ENCODE peak calls at places on chromosomes 5 and 9, in four cellular contexts. X, K, J and D are unnamed samples.

GRCh38 chr5:6505415-6505763 is 56.7 kb downstream of the UBE2QL1 start:
- DNase-seq in J (no peak), X (no peak), K (no peak), D (no peak)

GRCh38 chr9:35844628-35845301 is 15.7 kb downstream of the TMEM8B start:
- DNase-seq in K (peak), J (peak), X (no peak), D (no peak)

GRCh38 chr9:28032178-28032532 is 458.9 kb upstream of the C9orf72 start:
- DNase-seq in X (peak), J (no peak), K (no peak), D (no peak)

GRCh38 chr5:104800440-104801048 is 1238.0 kb upstream of the NUDT12 start:
- DNase-seq in K (no peak), X (no peak), J (no peak), D (no peak)

GRCh38 chr9:32384364-32385134 is at the start of gene ACO1:
- DNase-seq in K (peak), X (peak), J (peak), D (peak)

GRCh38 chr5:135826221-135826525 is 8.3 kb upstream of the SLC25A48 start:
- DNase-seq in J (no peak), X (no peak), K (no peak), D (no peak)

GRCh38 chr5:107425541-107426031 is 245.2 kb downstream of the EFNA5 start:
- DNase-seq in K (peak), X (no peak), J (no peak), D (no peak)

GRCh38 chr9:105693435-105694275 is 686 bp upstream of the TMEM38B start:
- DNase-seq in X (no peak), K (no peak), J (no peak), D (no peak)

GRCh38 chr5:91486638-91487037 is 103.5 kb upstream of the ARRDC3 start:
- DNase-seq in X (no peak), J (no peak), K (peak), D (no peak)

GRCh38 chr5:128303593-128303992 is 220.0 kb downstream of the SLC12A2 start:
- DNase-seq in X (no peak), J (no peak), K (no peak), D (no peak)

GRCh38 chr5:154523704-154524103 is 45.7 kb upstream of the HAND1 start:
- DNase-seq in X (no peak), J (no peak), K (no peak), D (no peak)

GRCh38 chr9:129464972-129465833 is 155.7 kb downstream of the C9orf50 start:
- DNase-seq in J (no peak), X (no peak), K (no peak), D (peak)

GRCh38 chr5:14593326-14594036 is 11.9 kb downstream of the OTULINL start:
- DNase-seq in J (no peak), K (peak), X (no peak), D (no peak)

GRCh38 chr9:36991516-36992134 is 42.4 kb downstream of the PAX5 start:
- DNase-seq in X (no peak), K (no peak), J (no peak), D (no peak)

GRCh38 chr5:65774346-65774745 is 52.3 kb downstream of the NLN start:
- DNase-seq in X (no peak), K (peak), J (no peak), D (no peak)

GRCh38 chr5:39943811-39944210 is 519.0 kb upstream of the DAB2 start:
- DNase-seq in K (peak), J (no peak), X (no peak), D (no peak)

GRCh38 chr5:88813805-88814584 is 69.0 kb downstream of the MEF2C start:
- DNase-seq in X (no peak), J (no peak), K (no peak), D (no peak)

GRCh38 chr5:171418982-171419662 is at the start of gene FGF18:
- DNase-seq in J (no peak), K (peak), X (no peak), D (peak)

GRCh38 chr5:171549259-171549658 is 129.8 kb downstream of the FGF18 start:
- DNase-seq in J (no peak), X (no peak), K (no peak), D (no peak)

GRCh38 chr9:114777841-114778240 is 28.0 kb downstream of the TNFSF15 start:
- DNase-seq in X (no peak), J (peak), K (no peak), D (no peak)

GRCh38 chr5:178107889-178108288 is 5.4 kb upstream of the N4BP3 start:
- DNase-seq in X (no peak), K (no peak), J (no peak), D (no peak)

GRCh38 chr9:127805620-127806019 is 2.9 kb downstream of the FPGS start:
- DNase-seq in X (no peak), J (no peak), K (no peak), D (no peak)

GRCh38 chr9:104110509-104110908 is 16.4 kb downstream of the SMC2 start:
- DNase-seq in J (no peak), X (no peak), K (no peak), D (no peak)

GRCh38 chr9:126689027-126689825 is 75.5 kb downstream of the LMX1B start:
- DNase-seq in X (no peak), K (no peak), J (no peak), D (no peak)

GRCh38 chr5:78025540-78025939 is 249.4 kb upstream of the TBCA start:
- DNase-seq in K (no peak), X (no peak), J (no peak), D (no peak)

GRCh38 chr9:103410059-103410458 is 414.9 kb downstream of the CYLC2 start:
- DNase-seq in J (no peak), X (no peak), K (no peak), D (no peak)

GRCh38 chr9:77512876-77513275 is 135.2 kb downstream of the GNA14 start:
- DNase-seq in X (no peak), J (no peak), K (no peak), D (no peak)

GRCh38 chr9:137028013-137028280 is at the start of gene ABCA2:
- DNase-seq in J (no peak), X (no peak), K (no peak), D (no peak)

GRCh38 chr9:98536542-98537173 is 172.1 kb downstream of the GABBR2 start:
- DNase-seq in K (no peak), J (no peak), X (no peak), D (no peak)

GRCh38 chr5:62732677-62733121 is 154.1 kb downstream of the LRRC70 start:
- DNase-seq in X (no peak), J (no peak), K (no peak), D (no peak)

GRCh38 chr9:76878933-76879332 is 27.0 kb downstream of the PRUNE2 start:
- DNase-seq in J (no peak), X (no peak), K (no peak), D (no peak)